ENCODE peak calls at places on chromosomes 13 and 19, in ten cellular contexts. One of them, this sample, is unnamed.

GRCh38 chr19:8210660-8211101 is 1.5 kb downstream of the CERS4 start:
- DNase-seq in foreskin fibroblast: no peak
- DNase-seq in DMS153: no peak
- DNase-seq in kidney tubule cell: no peak
- DNase-seq in pons: no peak
- DNase-seq in OCI-M1: no peak
- DNase-seq in NCI-H2171 treated with DMSO at 0.1 percent for 48 hours: peak
- DNase-seq in fibroblast of lung: no peak
- DNase-seq in BJ: no peak
- DNase-seq in mesendoderm: no peak
- DNase-seq in this sample: no peak

GRCh38 chr13:86601351-86601750 is 802.1 kb upstream of the SLITRK6 start:
- DNase-seq in kidney tubule cell: no peak
- DNase-seq in OCI-M1: peak
- DNase-seq in DMS153: no peak
- DNase-seq in fibroblast of lung: peak
- DNase-seq in mesendoderm: no peak
- DNase-seq in NCI-H2171 treated with DMSO at 0.1 percent for 48 hours: no peak
- DNase-seq in BJ: no peak
- DNase-seq in pons: no peak
- DNase-seq in foreskin fibroblast: no peak
- DNase-seq in this sample: no peak

GRCh38 chr19:18865973-18866799 is 29.8 kb downstream of the CERS1 start:
- DNase-seq in pons: peak
- DNase-seq in kidney tubule cell: peak
- DNase-seq in DMS153: no peak
- DNase-seq in fibroblast of lung: peak
- DNase-seq in NCI-H2171 treated with DMSO at 0.1 percent for 48 hours: no peak
- DNase-seq in foreskin fibroblast: peak
- DNase-seq in OCI-M1: peak
- DNase-seq in BJ: no peak
- DNase-seq in mesendoderm: peak
- DNase-seq in this sample: peak

GRCh38 chr13:23679214-23679613 is 109.0 kb downstream of the TNFRSF19 start:
- DNase-seq in OCI-M1: no peak
- DNase-seq in BJ: no peak
- DNase-seq in foreskin fibroblast: no peak
- DNase-seq in NCI-H2171 treated with DMSO at 0.1 percent for 48 hours: no peak
- DNase-seq in mesendoderm: no peak
- DNase-seq in pons: no peak
- DNase-seq in fibroblast of lung: peak
- DNase-seq in DMS153: no peak
- DNase-seq in kidney tubule cell: peak
- DNase-seq in this sample: peak

GRCh38 chr13:110830331-110830730 is 84.5 kb downstream of the ANKRD10 start:
- DNase-seq in fibroblast of lung: no peak
- DNase-seq in BJ: no peak
- DNase-seq in foreskin fibroblast: no peak
- DNase-seq in kidney tubule cell: no peak
- DNase-seq in mesendoderm: no peak
- DNase-seq in NCI-H2171 treated with DMSO at 0.1 percent for 48 hours: no peak
- DNase-seq in DMS153: no peak
- DNase-seq in pons: no peak
- DNase-seq in OCI-M1: no peak
- DNase-seq in this sample: no peak

GRCh38 chr19:8257052-8257443 is 47.9 kb downstream of the CERS4 start:
- DNase-seq in kidney tubule cell: no peak
- DNase-seq in NCI-H2171 treated with DMSO at 0.1 percent for 48 hours: no peak
- DNase-seq in OCI-M1: no peak
- DNase-seq in DMS153: no peak
- DNase-seq in BJ: no peak
- DNase-seq in fibroblast of lung: no peak
- DNase-seq in pons: no peak
- DNase-seq in mesendoderm: peak
- DNase-seq in foreskin fibroblast: no peak
- DNase-seq in this sample: no peak

GRCh38 chr13:72643339-72643989 is 84.0 kb downstream of the MZT1 start:
- DNase-seq in fibroblast of lung: peak
- DNase-seq in mesendoderm: peak
- DNase-seq in BJ: no peak
- DNase-seq in pons: peak
- DNase-seq in NCI-H2171 treated with DMSO at 0.1 percent for 48 hours: peak
- DNase-seq in OCI-M1: peak
- DNase-seq in DMS153: no peak
- DNase-seq in foreskin fibroblast: no peak
- DNase-seq in kidney tubule cell: peak
- DNase-seq in this sample: peak

GRCh38 chr13:101624981-101625380 is 172.5 kb downstream of the ITGBL1 start:
- DNase-seq in OCI-M1: no peak
- DNase-seq in DMS153: no peak
- DNase-seq in pons: no peak
- DNase-seq in kidney tubule cell: no peak
- DNase-seq in mesendoderm: no peak
- DNase-seq in NCI-H2171 treated with DMSO at 0.1 percent for 48 hours: no peak
- DNase-seq in BJ: no peak
- DNase-seq in foreskin fibroblast: no peak
- DNase-seq in fibroblast of lung: no peak
- DNase-seq in this sample: no peak

GRCh38 chr19:3010871-3011270 is 18.2 kb downstream of the TLE2 start:
- DNase-seq in NCI-H2171 treated with DMSO at 0.1 percent for 48 hours: no peak
- DNase-seq in OCI-M1: no peak
- DNase-seq in BJ: no peak
- DNase-seq in foreskin fibroblast: no peak
- DNase-seq in fibroblast of lung: no peak
- DNase-seq in pons: no peak
- DNase-seq in DMS153: no peak
- DNase-seq in mesendoderm: no peak
- DNase-seq in kidney tubule cell: no peak
- DNase-seq in this sample: no peak

GRCh38 chr19:46725036-46725820 is 8.3 kb upstream of the PRKD2 start:
- DNase-seq in BJ: no peak
- DNase-seq in DMS153: no peak
- DNase-seq in OCI-M1: no peak
- DNase-seq in foreskin fibroblast: no peak
- DNase-seq in fibroblast of lung: no peak
- DNase-seq in mesendoderm: no peak
- DNase-seq in pons: no peak
- DNase-seq in NCI-H2171 treated with DMSO at 0.1 percent for 48 hours: no peak
- DNase-seq in kidney tubule cell: no peak
- DNase-seq in this sample: no peak

GRCh38 chr13:21668665-21669599 is 1.9 kb upstream of the FGF9 start:
- DNase-seq in foreskin fibroblast: no peak
- DNase-seq in BJ: no peak
- DNase-seq in mesendoderm: peak
- DNase-seq in kidney tubule cell: peak
- DNase-seq in pons: no peak
- DNase-seq in DMS153: peak
- DNase-seq in fibroblast of lung: peak
- DNase-seq in NCI-H2171 treated with DMSO at 0.1 percent for 48 hours: no peak
- DNase-seq in OCI-M1: no peak
- DNase-seq in this sample: no peak

GRCh38 chr19:47226426-47227346 is 4.3 kb downstream of the BBC3 start:
- DNase-seq in OCI-M1: peak
- DNase-seq in BJ: peak
- DNase-seq in foreskin fibroblast: peak
- DNase-seq in pons: peak
- DNase-seq in kidney tubule cell: peak
- DNase-seq in mesendoderm: peak
- DNase-seq in NCI-H2171 treated with DMSO at 0.1 percent for 48 hours: peak
- DNase-seq in DMS153: peak
- DNase-seq in fibroblast of lung: peak
- DNase-seq in this sample: peak

GRCh38 chr13:25762795-25763377 is 288.9 kb downstream of the SHISA2 start:
- DNase-seq in DMS153: no peak
- DNase-seq in kidney tubule cell: peak
- DNase-seq in OCI-M1: no peak
- DNase-seq in BJ: no peak
- DNase-seq in pons: no peak
- DNase-seq in NCI-H2171 treated with DMSO at 0.1 percent for 48 hours: no peak
- DNase-seq in fibroblast of lung: no peak
- DNase-seq in mesendoderm: no peak
- DNase-seq in foreskin fibroblast: no peak
- DNase-seq in this sample: no peak

GRCh38 chr19:1744822-1745563 is 8.3 kb upstream of the ONECUT3 start:
- DNase-seq in fibroblast of lung: no peak
- DNase-seq in kidney tubule cell: no peak
- DNase-seq in OCI-M1: no peak
- DNase-seq in DMS153: no peak
- DNase-seq in pons: no peak
- DNase-seq in foreskin fibroblast: no peak
- DNase-seq in mesendoderm: peak
- DNase-seq in BJ: no peak
- DNase-seq in NCI-H2171 treated with DMSO at 0.1 percent for 48 hours: no peak
- DNase-seq in this sample: no peak

GRCh38 chr13:110382229-110382628 is 75.1 kb downstream of the COL4A2 start:
- DNase-seq in NCI-H2171 treated with DMSO at 0.1 percent for 48 hours: no peak
- DNase-seq in foreskin fibroblast: peak
- DNase-seq in OCI-M1: no peak
- DNase-seq in DMS153: no peak
- DNase-seq in pons: no peak
- DNase-seq in fibroblast of lung: peak
- DNase-seq in BJ: no peak
- DNase-seq in kidney tubule cell: peak
- DNase-seq in mesendoderm: no peak
- DNase-seq in this sample: peak

GRCh38 chr13:24456396-24456795 is 56.2 kb downstream of the PARP4 start:
- DNase-seq in mesendoderm: peak
- DNase-seq in foreskin fibroblast: no peak
- DNase-seq in NCI-H2171 treated with DMSO at 0.1 percent for 48 hours: no peak
- DNase-seq in BJ: no peak
- DNase-seq in DMS153: no peak
- DNase-seq in fibroblast of lung: no peak
- DNase-seq in kidney tubule cell: peak
- DNase-seq in pons: no peak
- DNase-seq in OCI-M1: no peak
- DNase-seq in this sample: no peak

GRCh38 chr13:77701305-77701704 is 3.8 kb downstream of the SLAIN1 start:
- DNase-seq in BJ: no peak
- DNase-seq in DMS153: no peak
- DNase-seq in fibroblast of lung: no peak
- DNase-seq in foreskin fibroblast: no peak
- DNase-seq in pons: no peak
- DNase-seq in mesendoderm: no peak
- DNase-seq in kidney tubule cell: peak
- DNase-seq in OCI-M1: no peak
- DNase-seq in NCI-H2171 treated with DMSO at 0.1 percent for 48 hours: no peak
- DNase-seq in this sample: no peak

GRCh38 chr13:113062691-113063090 is 42.9 kb upstream of the F7 start:
- DNase-seq in kidney tubule cell: no peak
- DNase-seq in BJ: no peak
- DNase-seq in pons: no peak
- DNase-seq in fibroblast of lung: no peak
- DNase-seq in DMS153: no peak
- DNase-seq in OCI-M1: no peak
- DNase-seq in mesendoderm: no peak
- DNase-seq in foreskin fibroblast: no peak
- DNase-seq in NCI-H2171 treated with DMSO at 0.1 percent for 48 hours: no peak
- DNase-seq in this sample: no peak

GRCh38 chr19:1833540-1833939 is 14.7 kb downstream of the REXO1 start:
- DNase-seq in OCI-M1: no peak
- DNase-seq in kidney tubule cell: peak
- DNase-seq in NCI-H2171 treated with DMSO at 0.1 percent for 48 hours: no peak
- DNase-seq in fibroblast of lung: no peak
- DNase-seq in DMS153: no peak
- DNase-seq in BJ: no peak
- DNase-seq in foreskin fibroblast: no peak
- DNase-seq in mesendoderm: no peak
- DNase-seq in pons: no peak
- DNase-seq in this sample: no peak

GRCh38 chr19:20928371-20928770 is 5.3 kb downstream of the ZNF85 start:
- DNase-seq in mesendoderm: no peak
- DNase-seq in NCI-H2171 treated with DMSO at 0.1 percent for 48 hours: no peak
- DNase-seq in foreskin fibroblast: peak
- DNase-seq in fibroblast of lung: peak
- DNase-seq in DMS153: no peak
- DNase-seq in OCI-M1: no peak
- DNase-seq in pons: no peak
- DNase-seq in kidney tubule cell: no peak
- DNase-seq in BJ: peak
- DNase-seq in this sample: peak

GRCh38 chr13:109786457-109787134 is at the start of gene IRS2:
- DNase-seq in DMS153: peak
- DNase-seq in kidney tubule cell: peak
- DNase-seq in NCI-H2171 treated with DMSO at 0.1 percent for 48 hours: peak
- DNase-seq in mesendoderm: peak
- DNase-seq in OCI-M1: peak
- DNase-seq in fibroblast of lung: peak
- DNase-seq in BJ: peak
- DNase-seq in foreskin fibroblast: peak
- DNase-seq in pons: peak
- DNase-seq in this sample: peak

GRCh38 chr19:52231154-52231565 is 38.2 kb upstream of the ZNF766 start:
- DNase-seq in pons: peak
- DNase-seq in NCI-H2171 treated with DMSO at 0.1 percent for 48 hours: no peak
- DNase-seq in OCI-M1: no peak
- DNase-seq in DMS153: no peak
- DNase-seq in foreskin fibroblast: no peak
- DNase-seq in mesendoderm: peak
- DNase-seq in fibroblast of lung: no peak
- DNase-seq in BJ: no peak
- DNase-seq in kidney tubule cell: no peak
- DNase-seq in this sample: peak

GRCh38 chr19:16654621-16655020 is 5.3 kb downstream of the SMIM7 start:
- DNase-seq in foreskin fibroblast: no peak
- DNase-seq in BJ: no peak
- DNase-seq in NCI-H2171 treated with DMSO at 0.1 percent for 48 hours: peak
- DNase-seq in kidney tubule cell: no peak
- DNase-seq in OCI-M1: no peak
- DNase-seq in fibroblast of lung: no peak
- DNase-seq in DMS153: no peak
- DNase-seq in mesendoderm: no peak
- DNase-seq in pons: no peak
- DNase-seq in this sample: no peak